ENCODE peak calls at places on chromosomes 5 and 9, in ten cellular contexts. One of them, this sample, is unnamed.

GRCh38 chr9:122389799-122390481 is 19.1 kb downstream of the PTGS1 start:
- DNase-seq in H9: peak; percentile 49
- DNase-seq in LNCaP clone FGC: peak; percentile 58
- DNase-seq in A549: no peak
- DNase-seq in astrocyte of the spinal cord: peak; percentile 15
- DNase-seq in cardiac fibroblast: no peak
- DNase-seq in transverse colon: no peak
- DNase-seq in mesothelial cell of epicardium: no peak
- DNase-seq in neural progenitor cell: no peak
- DNase-seq in tibial nerve: no peak
- DNase-seq in this sample: no peak

GRCh38 chr9:129143461-129143927 is 32.3 kb downstream of the PTPA start:
- DNase-seq in H9: peak; percentile 89
- DNase-seq in LNCaP clone FGC: no peak
- DNase-seq in A549: no peak
- DNase-seq in astrocyte of the spinal cord: peak; percentile 73
- DNase-seq in cardiac fibroblast: peak; percentile 99
- DNase-seq in transverse colon: peak; percentile 37
- DNase-seq in mesothelial cell of epicardium: no peak
- DNase-seq in neural progenitor cell: no peak
- DNase-seq in tibial nerve: no peak
- DNase-seq in this sample: no peak

GRCh38 chr5:144247131-144247530 is 76.5 kb downstream of the KCTD16 start:
- DNase-seq in H9: no peak
- DNase-seq in LNCaP clone FGC: no peak
- DNase-seq in A549: no peak
- DNase-seq in astrocyte of the spinal cord: no peak
- DNase-seq in cardiac fibroblast: no peak
- DNase-seq in transverse colon: no peak
- DNase-seq in mesothelial cell of epicardium: no peak
- DNase-seq in neural progenitor cell: no peak
- DNase-seq in tibial nerve: no peak
- DNase-seq in this sample: no peak

GRCh38 chr9:2336055-2336454 is 285.5 kb upstream of the VLDLR start:
- DNase-seq in H9: no peak
- DNase-seq in LNCaP clone FGC: peak; percentile 19
- DNase-seq in A549: no peak
- DNase-seq in astrocyte of the spinal cord: peak; percentile 13
- DNase-seq in cardiac fibroblast: peak; percentile 43
- DNase-seq in transverse colon: no peak
- DNase-seq in mesothelial cell of epicardium: no peak
- DNase-seq in neural progenitor cell: no peak
- DNase-seq in tibial nerve: no peak
- DNase-seq in this sample: no peak

GRCh38 chr5:112366987-112367386 is 52.1 kb downstream of the EPB41L4A start:
- DNase-seq in H9: peak; percentile 58
- DNase-seq in LNCaP clone FGC: no peak
- DNase-seq in A549: peak; percentile 53
- DNase-seq in astrocyte of the spinal cord: no peak
- DNase-seq in cardiac fibroblast: no peak
- DNase-seq in transverse colon: no peak
- DNase-seq in mesothelial cell of epicardium: no peak
- DNase-seq in neural progenitor cell: peak; percentile 39
- DNase-seq in tibial nerve: no peak
- DNase-seq in this sample: no peak

GRCh38 chr5:415928-416635 is 26.9 kb upstream of the EXOC3 start:
- DNase-seq in H9: no peak
- DNase-seq in LNCaP clone FGC: no peak
- DNase-seq in A549: no peak
- DNase-seq in astrocyte of the spinal cord: no peak
- DNase-seq in cardiac fibroblast: no peak
- DNase-seq in transverse colon: no peak
- DNase-seq in mesothelial cell of epicardium: no peak
- DNase-seq in neural progenitor cell: peak; percentile 20
- DNase-seq in tibial nerve: no peak
- DNase-seq in this sample: no peak

GRCh38 chr5:121384359-121384758 is 467.3 kb upstream of the FTMT start:
- DNase-seq in H9: peak; percentile 29
- DNase-seq in LNCaP clone FGC: no peak
- DNase-seq in A549: no peak
- DNase-seq in astrocyte of the spinal cord: no peak
- DNase-seq in cardiac fibroblast: no peak
- DNase-seq in transverse colon: no peak
- DNase-seq in mesothelial cell of epicardium: no peak
- DNase-seq in neural progenitor cell: no peak
- DNase-seq in tibial nerve: no peak
- DNase-seq in this sample: no peak

GRCh38 chr9:136206602-136207333 is 1.8 kb upstream of the LHX3 start:
- DNase-seq in H9: no peak
- DNase-seq in LNCaP clone FGC: no peak
- DNase-seq in A549: no peak
- DNase-seq in astrocyte of the spinal cord: no peak
- DNase-seq in cardiac fibroblast: no peak
- DNase-seq in transverse colon: no peak
- DNase-seq in mesothelial cell of epicardium: no peak
- DNase-seq in neural progenitor cell: no peak
- DNase-seq in tibial nerve: no peak
- DNase-seq in this sample: no peak

GRCh38 chr5:170639221-170639925 is 135.6 kb downstream of the KCNIP1 start:
- DNase-seq in H9: no peak
- DNase-seq in LNCaP clone FGC: no peak
- DNase-seq in A549: no peak
- DNase-seq in astrocyte of the spinal cord: no peak
- DNase-seq in cardiac fibroblast: no peak
- DNase-seq in transverse colon: no peak
- DNase-seq in mesothelial cell of epicardium: no peak
- DNase-seq in neural progenitor cell: no peak
- DNase-seq in tibial nerve: no peak
- DNase-seq in this sample: no peak

GRCh38 chr9:20417695-20418094 is 204.6 kb downstream of the MLLT3 start:
- DNase-seq in H9: no peak
- DNase-seq in LNCaP clone FGC: no peak
- DNase-seq in A549: no peak
- DNase-seq in astrocyte of the spinal cord: no peak
- DNase-seq in cardiac fibroblast: peak; percentile 17
- DNase-seq in transverse colon: no peak
- DNase-seq in mesothelial cell of epicardium: no peak
- DNase-seq in neural progenitor cell: no peak
- DNase-seq in tibial nerve: no peak
- DNase-seq in this sample: no peak

GRCh38 chr5:24381861-24382460 is 262.8 kb downstream of the CDH10 start:
- DNase-seq in H9: no peak
- DNase-seq in LNCaP clone FGC: no peak
- DNase-seq in A549: no peak
- DNase-seq in astrocyte of the spinal cord: peak; percentile 13
- DNase-seq in cardiac fibroblast: no peak
- DNase-seq in transverse colon: no peak
- DNase-seq in mesothelial cell of epicardium: no peak
- DNase-seq in neural progenitor cell: peak; percentile 11
- DNase-seq in tibial nerve: no peak
- DNase-seq in this sample: no peak

GRCh38 chr5:101431201-101431600 is 528.1 kb upstream of the ST8SIA4 start:
- DNase-seq in H9: no peak
- DNase-seq in LNCaP clone FGC: no peak
- DNase-seq in A549: no peak
- DNase-seq in astrocyte of the spinal cord: no peak
- DNase-seq in cardiac fibroblast: no peak
- DNase-seq in transverse colon: no peak
- DNase-seq in mesothelial cell of epicardium: no peak
- DNase-seq in neural progenitor cell: no peak
- DNase-seq in tibial nerve: no peak
- DNase-seq in this sample: no peak

GRCh38 chr9:87270241-87271234 is 227.1 kb upstream of the DAPK1 start:
- DNase-seq in H9: no peak
- DNase-seq in LNCaP clone FGC: no peak
- DNase-seq in A549: no peak
- DNase-seq in astrocyte of the spinal cord: peak; percentile 80
- DNase-seq in cardiac fibroblast: peak; percentile 70
- DNase-seq in transverse colon: no peak
- DNase-seq in mesothelial cell of epicardium: no peak
- DNase-seq in neural progenitor cell: peak; percentile 63
- DNase-seq in tibial nerve: peak; percentile 36
- DNase-seq in this sample: no peak

GRCh38 chr9:26369096-26369495 is 523.5 kb downstream of the CAAP1 start:
- DNase-seq in H9: no peak
- DNase-seq in LNCaP clone FGC: no peak
- DNase-seq in A549: no peak
- DNase-seq in astrocyte of the spinal cord: peak; percentile 1
- DNase-seq in cardiac fibroblast: no peak
- DNase-seq in transverse colon: no peak
- DNase-seq in mesothelial cell of epicardium: no peak
- DNase-seq in neural progenitor cell: no peak
- DNase-seq in tibial nerve: no peak
- DNase-seq in this sample: no peak

GRCh38 chr5:88058625-88059024 is 210.0 kb downstream of the TMEM161B start:
- DNase-seq in H9: no peak
- DNase-seq in LNCaP clone FGC: no peak
- DNase-seq in A549: no peak
- DNase-seq in astrocyte of the spinal cord: no peak
- DNase-seq in cardiac fibroblast: no peak
- DNase-seq in transverse colon: no peak
- DNase-seq in mesothelial cell of epicardium: no peak
- DNase-seq in neural progenitor cell: no peak
- DNase-seq in tibial nerve: no peak
- DNase-seq in this sample: no peak
- TF ChIP-seq CTCF in H9: no peak
- TF ChIP-seq CTCF in LNCaP clone FGC: no peak
- TF ChIP-seq CTCF in A549: no peak
- TF ChIP-seq CTCF in astrocyte of the spinal cord: no peak
- TF ChIP-seq CTCF in cardiac fibroblast: no peak
- TF ChIP-seq CTCF in transverse colon: no peak
- TF ChIP-seq CTCF in mesothelial cell of epicardium: no peak
- TF ChIP-seq CTCF in neural progenitor cell: no peak
- TF ChIP-seq CTCF in tibial nerve: no peak
- TF ChIP-seq CTCF in this sample: no peak

DNA sequence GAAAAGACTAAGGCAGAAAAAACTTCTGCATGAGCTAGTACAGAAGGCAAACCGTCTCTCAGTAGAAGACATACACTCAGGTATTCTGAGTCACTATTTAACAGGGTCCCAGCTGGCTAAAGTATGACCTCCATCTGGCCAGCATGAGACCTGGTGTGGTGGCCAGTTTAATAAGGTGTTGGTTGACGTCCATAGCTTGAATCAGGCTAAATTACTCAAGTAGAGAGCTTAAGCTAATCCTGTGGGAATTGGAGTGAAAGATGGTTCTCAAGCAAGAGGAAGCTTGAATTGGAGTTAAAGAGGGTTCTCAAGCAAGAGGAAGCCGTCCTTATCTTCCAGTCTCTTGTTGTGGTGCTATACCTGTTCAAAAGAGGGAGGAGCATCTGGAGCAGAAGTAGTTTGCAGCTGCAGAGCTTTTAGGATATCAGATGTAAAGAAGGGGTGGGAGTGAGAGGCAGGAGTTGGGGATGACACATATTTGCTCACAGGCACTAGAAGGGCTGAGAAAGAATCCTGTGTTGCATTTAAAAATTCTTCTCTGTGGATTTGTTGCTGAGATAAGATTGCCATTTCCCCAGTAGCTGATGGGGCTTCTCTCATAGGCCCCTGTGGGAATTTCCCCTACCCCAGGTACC is 136.1 kb upstream of the RUSC2 start:
- DNase-seq in H9: no peak
- DNase-seq in LNCaP clone FGC: no peak
- DNase-seq in A549: no peak
- DNase-seq in astrocyte of the spinal cord: no peak
- DNase-seq in cardiac fibroblast: no peak
- DNase-seq in transverse colon: no peak
- DNase-seq in mesothelial cell of epicardium: no peak
- DNase-seq in neural progenitor cell: no peak
- DNase-seq in tibial nerve: no peak
- DNase-seq in this sample: no peak
- TF ChIP-seq CTCF in H9: no peak
- TF ChIP-seq CTCF in LNCaP clone FGC: no peak
- TF ChIP-seq CTCF in A549: no peak
- TF ChIP-seq CTCF in astrocyte of the spinal cord: no peak
- TF ChIP-seq CTCF in cardiac fibroblast: no peak
- TF ChIP-seq CTCF in transverse colon: no peak
- TF ChIP-seq CTCF in mesothelial cell of epicardium: no peak
- TF ChIP-seq CTCF in neural progenitor cell: no peak
- TF ChIP-seq CTCF in tibial nerve: no peak
- TF ChIP-seq CTCF in this sample: no peak

GRCh38 chr9:93659837-93660177 is 83.4 kb downstream of the PHF2 start:
- DNase-seq in H9: no peak
- DNase-seq in LNCaP clone FGC: no peak
- DNase-seq in A549: no peak
- DNase-seq in astrocyte of the spinal cord: no peak
- DNase-seq in cardiac fibroblast: no peak
- DNase-seq in transverse colon: no peak
- DNase-seq in mesothelial cell of epicardium: no peak
- DNase-seq in neural progenitor cell: no peak
- DNase-seq in tibial nerve: no peak
- DNase-seq in this sample: no peak

GRCh38 chr9:93661591-93661990 is 85.2 kb downstream of the PHF2 start:
- DNase-seq in H9: no peak
- DNase-seq in LNCaP clone FGC: no peak
- DNase-seq in A549: no peak
- DNase-seq in astrocyte of the spinal cord: no peak
- DNase-seq in cardiac fibroblast: no peak
- DNase-seq in transverse colon: no peak
- DNase-seq in mesothelial cell of epicardium: no peak
- DNase-seq in neural progenitor cell: no peak
- DNase-seq in tibial nerve: no peak
- DNase-seq in this sample: no peak

GRCh38 chr9:93659044-93659836 is 82.9 kb downstream of the PHF2 start:
- DNase-seq in H9: no peak
- DNase-seq in LNCaP clone FGC: no peak
- DNase-seq in A549: no peak
- DNase-seq in astrocyte of the spinal cord: no peak
- DNase-seq in cardiac fibroblast: no peak
- DNase-seq in transverse colon: peak; percentile 5
- DNase-seq in mesothelial cell of epicardium: no peak
- DNase-seq in neural progenitor cell: no peak
- DNase-seq in tibial nerve: no peak
- DNase-seq in this sample: no peak

GRCh38 chr9:93662016-93662638 is 85.7 kb downstream of the PHF2 start:
- DNase-seq in H9: no peak
- DNase-seq in LNCaP clone FGC: no peak
- DNase-seq in A549: no peak
- DNase-seq in astrocyte of the spinal cord: no peak
- DNase-seq in cardiac fibroblast: no peak
- DNase-seq in transverse colon: no peak
- DNase-seq in mesothelial cell of epicardium: no peak
- DNase-seq in neural progenitor cell: no peak
- DNase-seq in tibial nerve: no peak
- DNase-seq in this sample: no peak

GRCh38 chr9:93660647-93661046 is 84.3 kb downstream of the PHF2 start:
- DNase-seq in H9: no peak
- DNase-seq in LNCaP clone FGC: no peak
- DNase-seq in A549: no peak
- DNase-seq in astrocyte of the spinal cord: no peak
- DNase-seq in cardiac fibroblast: no peak
- DNase-seq in transverse colon: peak; percentile 1
- DNase-seq in mesothelial cell of epicardium: no peak
- DNase-seq in neural progenitor cell: no peak
- DNase-seq in tibial nerve: no peak
- DNase-seq in this sample: no peak
- TF ChIP-seq CTCF in H9: peak; percentile 31
- TF ChIP-seq CTCF in LNCaP clone FGC: peak; percentile 22
- TF ChIP-seq CTCF in A549: no peak
- TF ChIP-seq CTCF in astrocyte of the spinal cord: no peak
- TF ChIP-seq CTCF in cardiac fibroblast: no peak
- TF ChIP-seq CTCF in transverse colon: no peak
- TF ChIP-seq CTCF in mesothelial cell of epicardium: no peak
- TF ChIP-seq CTCF in neural progenitor cell: no peak
- TF ChIP-seq CTCF in tibial nerve: no peak
- TF ChIP-seq CTCF in this sample: no peak

GRCh38 chr9:133996531-133997520 is 4.7 kb upstream of the VAV2 start:
- DNase-seq in H9: no peak
- DNase-seq in LNCaP clone FGC: no peak
- DNase-seq in A549: no peak
- DNase-seq in astrocyte of the spinal cord: no peak
- DNase-seq in cardiac fibroblast: peak; percentile 12
- DNase-seq in transverse colon: no peak
- DNase-seq in mesothelial cell of epicardium: no peak
- DNase-seq in neural progenitor cell: no peak
- DNase-seq in tibial nerve: no peak
- DNase-seq in this sample: no peak
- TF ChIP-seq CTCF in H9: no peak
- TF ChIP-seq CTCF in LNCaP clone FGC: no peak
- TF ChIP-seq CTCF in A549: no peak
- TF ChIP-seq CTCF in astrocyte of the spinal cord: no peak
- TF ChIP-seq CTCF in cardiac fibroblast: no peak
- TF ChIP-seq CTCF in transverse colon: no peak
- TF ChIP-seq CTCF in mesothelial cell of epicardium: no peak
- TF ChIP-seq CTCF in neural progenitor cell: no peak
- TF ChIP-seq CTCF in tibial nerve: no peak
- TF ChIP-seq CTCF in this sample: no peak

This sample was measured in natural killer cell.